ENCODE peak calls at places on chromosomes 12 and 14, in seven cellular contexts. W, J, R, K, S, C and A are unnamed samples.

GRCh38 chr12:68815928-68816800 is 8.2 kb downstream of the MDM2 start:
- DNase-seq in W (no peak), J (no peak), R (no peak), K (no peak), S (no peak), C (no peak), A (no peak)

GRCh38 chr14:92408186-92408585 is 85.2 kb downstream of the SLC24A4 start:
- DNase-seq in W (no peak), J (no peak), R (no peak), K (no peak), S (no peak), C (no peak), A (no peak)

GRCh38 chr12:24226745-24227350 is 277.4 kb upstream of the SOX5 start:
- DNase-seq in W (peak; percentile 81), J (no peak), R (no peak), K (no peak), S (peak; percentile 19), C (peak; percentile 22), A (peak; percentile 35)

GRCh38 chr12:56103066-56103711 is 1.2 kb upstream of the PA2G4 start:
- DNase-seq in W (no peak), J (no peak), R (no peak), K (no peak), S (no peak), C (no peak), A (no peak)

GRCh38 chr14:101109981-101110728 is 206.6 kb upstream of the RTL1 start:
- DNase-seq in W (peak; percentile 40), J (no peak), R (no peak), K (no peak), S (no peak), C (no peak), A (peak; percentile 24)

GRCh38 chr14:105492966-105493871 is 2.2 kb downstream of the TEDC1 start:
- DNase-seq in W (peak; percentile 67), J (peak; percentile 15), R (peak; percentile 13), K (no peak), S (no peak), C (peak; percentile 5), A (no peak)

GRCh38 chr12:102669056-102669455 is 188.7 kb upstream of the IGF1 start:
- DNase-seq in W (no peak), J (no peak), R (no peak), K (no peak), S (no peak), C (no peak), A (no peak)

GRCh38 chr12:55629058-55629841 is 7.4 kb upstream of the OR10P1 start:
- DNase-seq in W (no peak), J (no peak), R (no peak), K (no peak), S (no peak), C (no peak), A (no peak)

GRCh38 chr14:52878469-52878868 is 72.4 kb downstream of the FERMT2 start:
- DNase-seq in W (no peak), J (no peak), R (no peak), K (no peak), S (no peak), C (no peak), A (no peak)

GRCh38 chr12:47741340-47741703 is 16.0 kb upstream of the ENDOU start:
- DNase-seq in W (peak; percentile 86), J (peak; percentile 88), R (peak; percentile 74), K (peak; percentile 78), S (peak; percentile 97), C (no peak), A (peak; percentile 64)

GRCh38 chr12:129312048-129312447 is 458.8 kb downstream of the GLT1D1 start:
- DNase-seq in W (no peak), J (no peak), R (no peak), K (no peak), S (no peak), C (no peak), A (no peak)

GRCh38 chr14:85316701-85317100 is 213.2 kb upstream of the FLRT2 start:
- DNase-seq in W (no peak), J (no peak), R (no peak), K (no peak), S (no peak), C (no peak), A (no peak)

GRCh38 chr12:85424581-85425348 is 144.7 kb downstream of the ALX1 start:
- DNase-seq in W (no peak), J (no peak), R (no peak), K (no peak), S (peak; percentile 88), C (peak; percentile 64), A (no peak)

GRCh38 chr12:77190022-77190421 is 124.7 kb upstream of the E2F7 start:
- DNase-seq in W (no peak), J (no peak), R (no peak), K (no peak), S (peak; percentile 17), C (no peak), A (no peak)

GRCh38 chr12:14665354-14666348 is 30.7 kb downstream of the GUCY2C start:
- DNase-seq in W (no peak), J (no peak), R (no peak), K (no peak), S (no peak), C (peak; percentile 4), A (no peak)

GRCh38 chr12:101414533-101415119 is 7.1 kb upstream of the ARL1 start:
- DNase-seq in W (no peak), J (no peak), R (no peak), K (peak; percentile 14), S (peak; percentile 56), C (peak; percentile 83), A (peak; percentile 35)

GRCh38 chr14:106691601-106692291 is 1165.4 kb downstream of the TMEM121 start:
- DNase-seq in W (no peak), J (peak; percentile 14), R (no peak), K (no peak), S (peak; percentile 45), C (peak; percentile 50), A (no peak)

GRCh38 chr14:91227183-91227628 is 17.3 kb downstream of the GPR68 start:
- DNase-seq in W (no peak), J (no peak), R (no peak), K (no peak), S (no peak), C (no peak), A (no peak)
- H3K4me1 ChIP-seq in W (no peaks in the 10 kb centered on the region), J (peaks cover 15% of the 10 kb centered on the region), R (no peaks in the 10 kb centered on the region), K (peaks cover 12% of the 10 kb centered on the region), S (no peaks in the 10 kb centered on the region), C (no peaks in the 10 kb centered on the region), A (peaks cover 22% of the 10 kb centered on the region)

DNA sequence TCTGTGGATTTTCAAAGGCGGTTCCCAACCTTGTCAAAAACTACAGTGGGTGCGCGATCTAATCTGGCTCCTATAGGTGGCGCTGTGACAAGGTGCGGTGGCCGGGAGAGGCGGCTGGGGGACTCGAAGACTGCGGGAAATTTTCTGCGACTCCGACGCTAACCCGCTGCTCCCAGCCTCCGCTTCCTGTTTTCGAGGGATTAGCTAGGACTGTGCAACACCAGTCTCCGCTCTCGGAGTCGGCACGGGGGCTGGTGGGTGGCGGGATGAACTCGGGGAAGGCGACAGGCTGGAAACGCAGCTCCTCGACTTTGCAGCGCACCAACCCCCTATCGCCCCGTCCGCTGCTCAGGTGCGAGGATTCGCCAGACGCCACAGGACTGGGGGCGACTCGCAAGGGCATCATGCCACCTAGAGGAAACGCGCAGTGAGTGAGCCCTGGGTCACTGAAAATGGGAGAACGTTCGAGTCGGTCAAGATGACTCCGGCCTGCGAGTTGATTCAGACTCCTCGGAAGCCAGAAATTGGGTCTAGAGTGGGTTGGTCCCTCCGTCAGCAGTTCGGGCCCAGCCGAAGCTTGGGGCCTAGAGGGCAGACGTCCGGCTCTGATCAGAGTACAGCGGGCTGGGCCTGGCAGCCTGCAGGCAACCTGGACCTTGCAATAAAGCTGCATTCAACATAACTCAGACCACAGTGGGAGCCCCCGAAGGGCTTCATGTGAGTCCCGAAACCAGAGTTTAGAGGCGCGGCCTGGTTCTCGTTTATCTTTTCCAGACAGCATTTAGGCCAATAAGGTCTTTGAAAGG is 5.5 kb upstream of the PAX9 start:
- DNase-seq in W (no peak), J (no peak), R (no peak), K (no peak), S (peak; percentile 93), C (peak; percentile 77), A (no peak)
- TF ChIP-seq CTCF in W (no peak), J (peak; percentile 44), R (peak; percentile 31), K (peak; percentile 27), S (peak; percentile 91), C (peak; percentile 82), A (no peak)

DNA sequence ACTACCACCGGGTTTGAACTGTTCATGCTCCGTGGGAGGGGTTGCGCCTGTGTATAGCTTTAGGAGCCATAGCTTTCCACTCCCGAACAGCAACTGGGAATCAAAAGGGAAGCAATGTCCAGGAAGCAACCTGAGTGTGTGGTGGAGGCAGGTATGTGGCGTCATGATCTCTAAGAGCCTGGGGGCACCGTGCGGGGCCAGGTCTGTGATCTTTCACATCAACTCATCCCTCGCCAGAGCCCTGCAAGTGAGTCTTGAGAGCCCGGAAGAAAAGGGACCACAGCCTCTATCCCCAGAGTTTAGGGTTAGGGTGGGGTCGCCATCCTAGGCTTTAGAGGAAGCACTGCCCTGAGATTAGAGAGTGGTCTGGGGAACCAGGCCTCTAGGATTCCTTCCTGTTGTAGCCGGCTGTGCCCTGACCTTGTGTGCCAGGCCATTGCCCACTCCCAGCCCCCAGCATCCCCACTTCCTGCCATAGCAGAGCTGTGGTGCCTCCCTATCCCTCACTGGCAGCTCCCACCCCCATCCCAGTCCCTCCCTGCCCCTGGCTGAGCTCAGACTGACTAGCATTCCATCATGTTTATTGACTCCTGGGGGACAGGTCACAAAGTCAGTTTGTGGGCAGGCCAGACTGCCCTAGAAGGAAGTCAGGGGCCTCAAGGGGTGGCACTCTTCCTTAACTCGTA is 733 bp upstream of the ADCY4 start:
- DNase-seq in W (no peak), J (no peak), R (no peak), K (no peak), S (no peak), C (no peak), A (no peak)
- H3K4me3 ChIP-seq in W (no peak overlapping the region), J (peak overlapping the region; percentile 78), R (no peak overlapping the region), K (peak overlapping the region; percentile 70), S (no peak overlapping the region), C (no peak overlapping the region), A (no peak overlapping the region)

GRCh38 chr14:56144176-56144575 is 26.0 kb downstream of the PELI2 start:
- DNase-seq in W (no peak), J (no peak), R (no peak), K (no peak), S (no peak), C (no peak), A (no peak)

GRCh38 chr14:56143025-56143424 is 24.8 kb downstream of the PELI2 start:
- DNase-seq in W (no peak), J (no peak), R (no peak), K (no peak), S (no peak), C (no peak), A (no peak)

GRCh38 chr14:56147980-56148901 is 30.0 kb downstream of the PELI2 start:
- DNase-seq in W (no peak), J (no peak), R (no peak), K (no peak), S (no peak), C (no peak), A (no peak)

GRCh38 chr14:56145181-56145580 is 27.0 kb downstream of the PELI2 start:
- DNase-seq in W (no peak), J (no peak), R (no peak), K (no peak), S (no peak), C (no peak), A (no peak)

DNA sequence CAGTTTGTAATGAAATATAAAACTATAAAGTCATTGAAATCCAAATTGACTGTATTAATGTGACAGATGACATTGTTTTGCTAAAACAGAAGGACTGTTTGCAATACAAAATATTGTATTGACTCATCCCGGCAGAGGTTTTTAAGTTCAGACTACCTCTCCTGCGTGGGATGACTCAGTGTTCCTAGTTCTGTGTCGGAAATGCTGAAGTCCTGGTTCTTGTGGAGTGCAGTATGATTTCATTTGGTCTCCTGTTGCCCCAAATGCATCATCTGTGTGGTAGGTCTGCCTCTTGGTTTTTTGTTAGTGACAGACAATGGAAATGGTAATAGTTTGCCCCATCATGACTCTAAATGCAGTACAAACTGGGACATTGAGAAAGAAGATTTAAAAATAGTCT is 27.8 kb downstream of the PELI2 start:
- DNase-seq in W (no peak), J (no peak), R (no peak), K (no peak), S (no peak), C (peak; percentile 14), A (no peak)
- H3K4me1 ChIP-seq in W (peaks cover 5% of the 10 kb centered on the region), J (peaks cover 17% of the 10 kb centered on the region), R (no peaks in the 10 kb centered on the region), K (peaks cover 5% of the 10 kb centered on the region), S (no peaks in the 10 kb centered on the region), C (no peaks in the 10 kb centered on the region), A (peaks cover 6% of the 10 kb centered on the region)